ENCODE peak calls at places on chromosomes 16 and 17, in seven cellular contexts. One of them, this sample, is unnamed.

GRCh38 chr16:67000384-67001158 is 12.2 kb downstream of the CES4A start:
- DNase-seq in iPS-NIHi11: peak
- DNase-seq in CD4-positive, CD25-positive, alpha-beta regulatory T cell: peak
- DNase-seq in Kasumi-1: no peak
- DNase-seq in globus pallidus: peak
- DNase-seq in T1000: no peak
- DNase-seq in ovary: peak
- DNase-seq in this sample: peak

GRCh38 chr16:15518412-15519351 is 84.3 kb downstream of the BMERB1 start:
- DNase-seq in iPS-NIHi11: no peak
- DNase-seq in CD4-positive, CD25-positive, alpha-beta regulatory T cell: no peak
- DNase-seq in Kasumi-1: no peak
- DNase-seq in globus pallidus: peak
- DNase-seq in T1000: no peak
- DNase-seq in ovary: peak
- DNase-seq in this sample: peak

GRCh38 chr17:58312021-58312630 is 16.5 kb downstream of the TSPOAP1 start:
- DNase-seq in iPS-NIHi11: no peak
- DNase-seq in CD4-positive, CD25-positive, alpha-beta regulatory T cell: no peak
- DNase-seq in Kasumi-1: no peak
- DNase-seq in globus pallidus: no peak
- DNase-seq in T1000: no peak
- DNase-seq in ovary: no peak
- DNase-seq in this sample: no peak

GRCh38 chr16:31706925-31707324 is 166.7 kb upstream of the ZNF267 start:
- DNase-seq in iPS-NIHi11: no peak
- DNase-seq in CD4-positive, CD25-positive, alpha-beta regulatory T cell: no peak
- DNase-seq in Kasumi-1: no peak
- DNase-seq in globus pallidus: no peak
- DNase-seq in T1000: no peak
- DNase-seq in ovary: no peak
- DNase-seq in this sample: no peak

GRCh38 chr16:89827383-89828198 is 684 bp upstream of the SPIRE2 start:
- DNase-seq in iPS-NIHi11: peak
- DNase-seq in CD4-positive, CD25-positive, alpha-beta regulatory T cell: no peak
- DNase-seq in Kasumi-1: no peak
- DNase-seq in globus pallidus: peak
- DNase-seq in T1000: peak
- DNase-seq in ovary: no peak
- DNase-seq in this sample: peak

GRCh38 chr16:56653218-56653617 is 1.5 kb downstream of the MT1B start:
- DNase-seq in iPS-NIHi11: no peak
- DNase-seq in CD4-positive, CD25-positive, alpha-beta regulatory T cell: no peak
- DNase-seq in Kasumi-1: no peak
- DNase-seq in globus pallidus: no peak
- DNase-seq in T1000: no peak
- DNase-seq in ovary: no peak
- DNase-seq in this sample: no peak

GRCh38 chr16:24841291-24841690 is 4.5 kb upstream of the SLC5A11 start:
- DNase-seq in iPS-NIHi11: no peak
- DNase-seq in CD4-positive, CD25-positive, alpha-beta regulatory T cell: no peak
- DNase-seq in Kasumi-1: no peak
- DNase-seq in globus pallidus: no peak
- DNase-seq in T1000: no peak
- DNase-seq in ovary: no peak
- DNase-seq in this sample: no peak

GRCh38 chr17:82860606-82861392 is 21.0 kb upstream of the ZNF750 start:
- DNase-seq in iPS-NIHi11: no peak
- DNase-seq in CD4-positive, CD25-positive, alpha-beta regulatory T cell: no peak
- DNase-seq in Kasumi-1: no peak
- DNase-seq in globus pallidus: no peak
- DNase-seq in T1000: no peak
- DNase-seq in ovary: no peak
- DNase-seq in this sample: no peak

GRCh38 chr16:20359997-20360396 is 7.5 kb upstream of the UMOD start:
- DNase-seq in iPS-NIHi11: peak
- DNase-seq in CD4-positive, CD25-positive, alpha-beta regulatory T cell: no peak
- DNase-seq in Kasumi-1: no peak
- DNase-seq in globus pallidus: no peak
- DNase-seq in T1000: no peak
- DNase-seq in ovary: no peak
- DNase-seq in this sample: no peak

GRCh38 chr17:81681672-81682071 is 1.9 kb downstream of the ARL16 start:
- DNase-seq in iPS-NIHi11: no peak
- DNase-seq in CD4-positive, CD25-positive, alpha-beta regulatory T cell: no peak
- DNase-seq in Kasumi-1: no peak
- DNase-seq in globus pallidus: no peak
- DNase-seq in T1000: no peak
- DNase-seq in ovary: no peak
- DNase-seq in this sample: no peak

GRCh38 chr17:16171613-16172012 is 43.7 kb downstream of the NCOR1 start:
- DNase-seq in iPS-NIHi11: no peak
- DNase-seq in CD4-positive, CD25-positive, alpha-beta regulatory T cell: no peak
- DNase-seq in Kasumi-1: no peak
- DNase-seq in globus pallidus: no peak
- DNase-seq in T1000: no peak
- DNase-seq in ovary: no peak
- DNase-seq in this sample: no peak

GRCh38 chr16:50166511-50167500 is 13.7 kb downstream of the TENT4B start:
- DNase-seq in iPS-NIHi11: no peak
- DNase-seq in CD4-positive, CD25-positive, alpha-beta regulatory T cell: no peak
- DNase-seq in Kasumi-1: no peak
- DNase-seq in globus pallidus: no peak
- DNase-seq in T1000: no peak
- DNase-seq in ovary: no peak
- DNase-seq in this sample: no peak

GRCh38 chr17:28370035-28370743 is at the start of gene VTN:
- DNase-seq in iPS-NIHi11: peak
- DNase-seq in CD4-positive, CD25-positive, alpha-beta regulatory T cell: no peak
- DNase-seq in Kasumi-1: peak
- DNase-seq in globus pallidus: no peak
- DNase-seq in T1000: peak
- DNase-seq in ovary: no peak
- DNase-seq in this sample: no peak

GRCh38 chr17:56681561-56682266 is 88.2 kb downstream of the NOG start:
- DNase-seq in iPS-NIHi11: no peak
- DNase-seq in CD4-positive, CD25-positive, alpha-beta regulatory T cell: no peak
- DNase-seq in Kasumi-1: peak
- DNase-seq in globus pallidus: no peak
- DNase-seq in T1000: no peak
- DNase-seq in ovary: no peak
- DNase-seq in this sample: no peak

GRCh38 chr16:89442588-89442987 is 47.8 kb downstream of the ANKRD11 start:
- DNase-seq in iPS-NIHi11: no peak
- DNase-seq in CD4-positive, CD25-positive, alpha-beta regulatory T cell: no peak
- DNase-seq in Kasumi-1: no peak
- DNase-seq in globus pallidus: no peak
- DNase-seq in T1000: no peak
- DNase-seq in ovary: no peak
- DNase-seq in this sample: no peak

GRCh38 chr17:1180958-1181768 is 1.4 kb upstream of the ABR start:
- DNase-seq in iPS-NIHi11: no peak
- DNase-seq in CD4-positive, CD25-positive, alpha-beta regulatory T cell: no peak
- DNase-seq in Kasumi-1: no peak
- DNase-seq in globus pallidus: no peak
- DNase-seq in T1000: no peak
- DNase-seq in ovary: no peak
- DNase-seq in this sample: no peak

GRCh38 chr16:2090819-2091721 is 43.3 kb downstream of the TSC2 start:
- DNase-seq in iPS-NIHi11: peak
- DNase-seq in CD4-positive, CD25-positive, alpha-beta regulatory T cell: no peak
- DNase-seq in Kasumi-1: no peak
- DNase-seq in globus pallidus: no peak
- DNase-seq in T1000: no peak
- DNase-seq in ovary: peak
- DNase-seq in this sample: no peak

GRCh38 chr16:49754495-49755290 is 101.2 kb downstream of the ZNF423 start:
- DNase-seq in iPS-NIHi11: peak
- DNase-seq in CD4-positive, CD25-positive, alpha-beta regulatory T cell: no peak
- DNase-seq in Kasumi-1: no peak
- DNase-seq in globus pallidus: peak
- DNase-seq in T1000: no peak
- DNase-seq in ovary: peak
- DNase-seq in this sample: peak

GRCh38 chr16:88807626-88808453 is 3.9 kb downstream of the APRT start:
- DNase-seq in iPS-NIHi11: no peak
- DNase-seq in CD4-positive, CD25-positive, alpha-beta regulatory T cell: no peak
- DNase-seq in Kasumi-1: no peak
- DNase-seq in globus pallidus: no peak
- DNase-seq in T1000: no peak
- DNase-seq in ovary: no peak
- DNase-seq in this sample: no peak

GRCh38 chr17:68431661-68432071 is 25.6 kb downstream of the WIPI1 start:
- DNase-seq in iPS-NIHi11: peak
- DNase-seq in CD4-positive, CD25-positive, alpha-beta regulatory T cell: no peak
- DNase-seq in Kasumi-1: peak
- DNase-seq in globus pallidus: no peak
- DNase-seq in T1000: no peak
- DNase-seq in ovary: no peak
- DNase-seq in this sample: no peak

GRCh38 chr17:48463531-48463930 is 33.5 kb upstream of the SKAP1 start:
- DNase-seq in iPS-NIHi11: no peak
- DNase-seq in CD4-positive, CD25-positive, alpha-beta regulatory T cell: no peak
- DNase-seq in Kasumi-1: no peak
- DNase-seq in globus pallidus: no peak
- DNase-seq in T1000: no peak
- DNase-seq in ovary: no peak
- DNase-seq in this sample: no peak

GRCh38 chr16:17277981-17278381 is 192.8 kb downstream of the XYLT1 start:
- DNase-seq in iPS-NIHi11: peak
- DNase-seq in CD4-positive, CD25-positive, alpha-beta regulatory T cell: no peak
- DNase-seq in Kasumi-1: no peak
- DNase-seq in globus pallidus: no peak
- DNase-seq in T1000: no peak
- DNase-seq in ovary: peak
- DNase-seq in this sample: peak

GRCh38 chr17:30920282-30920681 is 1.5 kb upstream of the ADAP2 start:
- DNase-seq in iPS-NIHi11: peak
- DNase-seq in CD4-positive, CD25-positive, alpha-beta regulatory T cell: no peak
- DNase-seq in Kasumi-1: no peak
- DNase-seq in globus pallidus: no peak
- DNase-seq in T1000: no peak
- DNase-seq in ovary: no peak
- DNase-seq in this sample: no peak

GRCh38 chr16:51592013-51592501 is 441.0 kb upstream of the SALL1 start:
- DNase-seq in iPS-NIHi11: no peak
- DNase-seq in CD4-positive, CD25-positive, alpha-beta regulatory T cell: no peak
- DNase-seq in Kasumi-1: no peak
- DNase-seq in globus pallidus: no peak
- DNase-seq in T1000: no peak
- DNase-seq in ovary: no peak
- DNase-seq in this sample: no peak

GRCh38 chr16:10250137-10250850 is 68.1 kb upstream of the GRIN2A start:
- DNase-seq in iPS-NIHi11: no peak
- DNase-seq in CD4-positive, CD25-positive, alpha-beta regulatory T cell: no peak
- DNase-seq in Kasumi-1: no peak
- DNase-seq in globus pallidus: no peak
- DNase-seq in T1000: no peak
- DNase-seq in ovary: no peak
- DNase-seq in this sample: no peak

GRCh38 chr16:57283214-57283955 is 1.1 kb downstream of the PLLP start:
- DNase-seq in iPS-NIHi11: no peak
- DNase-seq in CD4-positive, CD25-positive, alpha-beta regulatory T cell: no peak
- DNase-seq in Kasumi-1: no peak
- DNase-seq in globus pallidus: no peak
- DNase-seq in T1000: no peak
- DNase-seq in ovary: no peak
- DNase-seq in this sample: no peak

GRCh38 chr16:3094289-3095027 is 4.6 kb downstream of the ZSCAN10 start:
- DNase-seq in iPS-NIHi11: peak
- DNase-seq in CD4-positive, CD25-positive, alpha-beta regulatory T cell: peak
- DNase-seq in Kasumi-1: peak
- DNase-seq in globus pallidus: no peak
- DNase-seq in T1000: no peak
- DNase-seq in ovary: no peak
- DNase-seq in this sample: no peak